ENCODE peak calls at places on chromosome 12, in four cellular contexts. P, K, A and J are unnamed samples.

GRCh38 chr12:89948266-89949175 is 239.9 kb upstream of the ATP2B1 start:
- DNase-seq in A (no peak), K (no peak), P (no peak), J (no peak)

GRCh38 chr12:6332459-6332858 is 9.4 kb downstream of the TNFRSF1A start:
- DNase-seq in P (peak; percentile 98), A (peak; percentile 95), K (no peak), J (no peak)

GRCh38 chr12:107368586-107368985 is 275.2 kb upstream of the CRY1 start:
- DNase-seq in A (no peak), P (no peak), K (no peak), J (no peak)

GRCh38 chr12:99386907-99387306 is 260.6 kb upstream of the GARIN6 start:
- DNase-seq in P (peak; percentile 21), K (no peak), A (peak; percentile 55), J (peak; percentile 41)

GRCh38 chr12:89016970-89017778 is 335.1 kb downstream of the DUSP6 start:
- DNase-seq in K (peak; percentile 61), P (peak; percentile 73), A (peak; percentile 77), J (peak; percentile 69)

GRCh38 chr12:93572712-93573551 is 457 bp downstream of the SOCS2 start:
- DNase-seq in A (peak; percentile 41), P (no peak), K (peak; percentile 61), J (no peak)

GRCh38 chr12:1523046-1523445 is 71.3 kb downstream of the FBXL14 start:
- DNase-seq in K (no peak), P (no peak), A (no peak), J (no peak)

GRCh38 chr12:93851245-93851665 is 174.1 kb downstream of the CRADD start:
- DNase-seq in K (peak; percentile 85), A (no peak), P (no peak), J (peak; percentile 90)

GRCh38 chr12:55717397-55718007 is 1.7 kb downstream of the BLOC1S1 start:
- DNase-seq in A (peak; percentile 66), K (no peak), P (peak; percentile 76), J (no peak)

GRCh38 chr12:103930787-103931536 is 752 bp downstream of the HSP90B1 start:
- DNase-seq in K (peak; percentile 21), A (peak; percentile 33), P (no peak), J (no peak)

GRCh38 chr12:97637770-97638169 is 175.2 kb downstream of the RMST start:
- DNase-seq in A (no peak), P (no peak), K (no peak), J (no peak)

GRCh38 chr12:123030686-123031085 is 50.2 kb downstream of the ARL6IP4 start:
- DNase-seq in K (no peak), A (peak; percentile 51), P (peak; percentile 43), J (no peak)

GRCh38 chr12:124694250-124694649 is 126.8 kb upstream of the NCOR2 start:
- DNase-seq in P (no peak), K (peak; percentile 70), A (no peak), J (peak; percentile 60)

GRCh38 chr12:6062427-6063378 is 61.8 kb downstream of the VWF start:
- DNase-seq in P (no peak), K (peak; percentile 45), A (peak; percentile 60), J (peak; percentile 26)

GRCh38 chr12:39831587-39832315 is 212.1 kb upstream of the ABCD2 start:
- DNase-seq in K (no peak), P (peak; percentile 84), A (peak; percentile 52), J (no peak)

GRCh38 chr12:30997685-30998440 is 71.3 kb downstream of the TSPAN11 start:
- DNase-seq in K (no peak), P (no peak), A (no peak), J (no peak)

GRCh38 chr12:85191-85666 is 18.7 kb downstream of the IQSEC3 start:
- DNase-seq in A (no peak), P (no peak), K (no peak), J (no peak)

GRCh38 chr12:5258498-5258897 is 173.4 kb upstream of the NTF3 start:
- DNase-seq in P (peak; percentile 82), A (peak; percentile 38), K (no peak), J (no peak)

GRCh38 chr12:79168687-79169086 is 304.1 kb downstream of the SYT1 start:
- DNase-seq in K (no peak), P (no peak), A (no peak), J (no peak)

GRCh38 chr12:67991158-67991557 is 1.9 kb downstream of the IFNG-AS1 start:
- DNase-seq in K (no peak), A (no peak), P (no peak), J (no peak)

GRCh38 chr12:13211191-13211858 is 14.8 kb downstream of the EMP1 start:
- DNase-seq in P (peak; percentile 50), K (no peak), A (peak; percentile 42), J (no peak)

GRCh38 chr12:108004368-108004767 is 124.7 kb upstream of the WSCD2 start:
- DNase-seq in A (peak; percentile 29), P (peak; percentile 16), K (peak; percentile 5), J (peak; percentile 23)

GRCh38 chr12:77152623-77153193 is 87.3 kb upstream of the E2F7 start:
- DNase-seq in P (peak; percentile 35), A (peak; percentile 52), K (no peak), J (peak; percentile 1)

GRCh38 chr12:30417697-30418231 is 277.9 kb downstream of the IPO8 start:
- DNase-seq in P (peak; percentile 100), A (peak; percentile 99), K (no peak), J (no peak)

GRCh38 chr12:69196302-69197288 is 42.8 kb upstream of the CPSF6 start:
- DNase-seq in K (no peak), P (peak; percentile 27), A (peak; percentile 41), J (no peak)

GRCh38 chr12:108696111-108696995 is 35.0 kb downstream of the CORO1C start:
- DNase-seq in P (peak; percentile 100), K (peak; percentile 47), A (peak; percentile 99), J (peak; percentile 92)

GRCh38 chr12:18158774-18159557 is 69.0 kb upstream of the RERGL start:
- DNase-seq in A (peak; percentile 60), P (peak; percentile 33), K (peak; percentile 24), J (peak; percentile 41)

GRCh38 chr12:31370645-31371620 is 45.0 kb upstream of the SINHCAF start:
- DNase-seq in K (no peak), P (no peak), A (no peak), J (no peak)

GRCh38 chr12:112796067-112796466 is 4.5 kb downstream of the RPH3A start:
- DNase-seq in A (no peak), P (peak; percentile 3), K (no peak), J (no peak)

GRCh38 chr12:62207248-62207647 is 53.0 kb upstream of the USP15 start:
- DNase-seq in A (no peak), P (no peak), K (no peak), J (no peak)

GRCh38 chr12:44157359-44157758 is 321.5 kb downstream of the TMEM117 start:
- DNase-seq in P (no peak), K (no peak), A (no peak), J (no peak)

GRCh38 chr12:122918827-122919226 is 22.9 kb upstream of the VPS37B start:
- DNase-seq in K (no peak), A (peak; percentile 65), P (peak; percentile 68), J (no peak)

GRCh38 chr12:103727638-103728037 is 113.4 kb downstream of the NT5DC3 start:
- DNase-seq in A (no peak), P (peak; percentile 22), K (no peak), J (no peak)

DNA sequence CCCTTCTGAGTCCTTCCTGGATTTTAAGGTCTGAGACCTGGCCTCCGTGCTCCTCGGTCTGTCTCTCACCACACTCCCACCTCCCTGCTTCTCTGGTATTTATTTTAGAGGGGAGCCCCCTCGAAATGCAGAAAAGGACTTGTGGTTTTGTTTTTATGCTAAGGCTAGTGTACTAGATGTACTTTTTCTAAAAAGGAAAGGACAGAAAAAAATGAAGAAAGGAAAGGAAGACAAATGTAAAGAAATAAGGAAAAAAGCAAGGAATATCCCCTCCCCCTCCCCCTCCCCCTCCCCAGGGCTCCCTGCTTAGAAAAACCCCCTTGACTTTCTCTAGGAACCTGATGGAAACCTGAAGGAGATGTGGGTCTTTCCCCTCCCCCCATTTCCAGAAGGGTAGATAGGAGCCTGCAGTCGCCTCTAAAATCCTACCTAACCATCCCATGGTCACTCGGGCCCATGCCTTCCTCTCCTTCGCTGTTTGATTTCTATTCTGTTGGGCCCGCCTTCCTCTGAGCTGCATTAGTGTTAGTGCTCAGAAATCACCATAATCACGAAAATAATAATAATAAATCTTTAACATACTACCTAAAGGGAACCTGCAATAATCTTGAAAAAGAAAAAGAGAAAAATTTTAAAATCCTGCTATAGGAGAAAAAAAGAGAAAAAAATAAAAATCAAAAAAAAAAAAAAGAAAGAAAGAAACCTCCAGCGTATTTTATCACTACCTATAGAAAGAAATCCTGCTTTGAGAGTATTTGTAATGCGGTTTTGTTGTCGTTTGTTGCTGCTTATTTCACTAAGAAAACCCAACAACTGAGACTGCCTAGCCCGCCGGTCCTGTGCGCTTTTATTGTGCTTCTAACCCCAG is 3.1 kb downstream of the HOXC8 start:
- DNase-seq in A (no peak), P (no peak), K (no peak), J (no peak)
- H3K4me3 ChIP-seq in A (no peak overlapping the region), P (no peak overlapping the region), K (no peak overlapping the region), J (no peak overlapping the region)

GRCh38 chr12:51689972-51690371 is 98.9 kb downstream of the SCN8A start:
- DNase-seq in A (no peak), K (no peak), P (no peak), J (no peak)
- H3K4me3 ChIP-seq in A (no peak overlapping the region), K (no peak overlapping the region), P (no peak overlapping the region), J (no peak overlapping the region)

DNA sequence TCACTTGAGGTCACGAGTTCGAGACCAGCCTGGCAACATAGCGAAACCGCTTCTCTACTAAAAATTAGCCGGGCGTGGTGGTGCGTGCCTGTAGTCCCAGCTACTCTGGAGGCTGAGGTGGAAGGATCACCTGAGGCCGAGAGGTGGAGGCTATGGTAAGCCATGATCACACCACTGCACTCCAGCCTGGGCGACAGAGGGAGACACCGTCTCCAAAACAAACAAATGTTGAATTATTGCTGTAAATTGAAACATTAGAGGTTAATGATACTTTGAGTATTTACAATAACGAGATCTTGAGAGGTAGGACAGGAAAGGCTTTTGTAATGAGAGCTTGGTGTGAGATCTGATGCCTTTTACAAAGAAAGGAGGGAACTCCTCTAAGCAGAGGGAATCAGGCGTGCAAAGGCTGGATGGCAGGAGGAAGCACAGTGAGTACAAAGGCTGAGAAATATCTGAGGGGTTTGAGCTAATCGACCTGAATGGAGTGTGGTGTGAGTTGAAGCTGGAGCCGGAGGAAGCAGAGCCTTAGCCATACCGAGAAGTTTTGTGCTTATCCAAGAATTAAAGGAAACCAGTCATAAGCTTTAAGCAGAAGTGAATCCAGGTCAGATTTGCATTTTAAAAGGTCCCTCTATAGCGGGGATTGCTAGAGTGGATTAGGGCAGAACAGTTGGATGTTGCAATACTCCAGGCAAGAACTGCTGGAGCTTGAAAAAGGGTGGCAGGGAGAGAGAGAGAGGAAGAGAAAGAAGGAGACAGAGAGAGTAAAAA is 1.1 kb downstream of the RHNO1 start:
- DNase-seq in P (peak; percentile 15), K (no peak), A (peak; percentile 40), J (no peak)
- H3K4me3 ChIP-seq in P (peak overlapping the region; percentile 95), K (peak overlapping the region; percentile 36), A (peak overlapping the region; percentile 77), J (peak overlapping the region; percentile 94)

DNA sequence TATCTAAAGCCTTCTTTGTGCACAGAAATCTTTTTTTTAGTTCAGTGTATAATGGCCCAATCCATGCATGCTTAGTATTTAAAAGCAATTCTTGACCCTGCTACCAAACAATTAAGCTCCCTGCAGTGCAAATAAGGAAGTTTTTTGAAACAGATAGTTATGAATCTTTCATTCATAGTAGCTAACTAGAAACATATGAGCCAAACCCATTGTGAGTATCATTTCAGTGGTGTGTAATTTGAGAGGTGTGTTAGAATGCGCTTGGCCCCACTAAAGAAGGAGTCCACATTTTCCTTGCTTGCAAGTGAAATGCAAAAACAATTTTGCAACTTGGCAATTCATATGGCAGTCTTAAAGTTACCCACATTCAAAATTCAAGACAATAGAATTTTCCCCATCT is 14.4 kb downstream of the EPS8 start:
- DNase-seq in P (no peak), K (no peak), A (no peak), J (no peak)
- H3K4me3 ChIP-seq in P (no peak overlapping the region), K (no peak overlapping the region), A (no peak overlapping the region), J (no peak overlapping the region)

GRCh38 chr12:59710004-59710628 is 114.3 kb downstream of the SLC16A7 start:
- DNase-seq in K (no peak), P (peak; percentile 41), A (peak; percentile 27), J (no peak)
- H3K4me3 ChIP-seq in K (no peak overlapping the region), P (no peak overlapping the region), A (no peak overlapping the region), J (no peak overlapping the region)